ENCODE peak calls at places on chromosomes 3 and 15, in seven cellular contexts. Z is epithelial cell of esophagus, E is stomach, C is heart left ventricle, O is BJ, I is sigmoid colon, P is psoas muscle. M is an unnamed sample.

GRCh38 chr3:170909129-170909903 is 879 bp upstream of the EIF5A2 start:
- DNase-seq in Z (peak; percentile 97), E (no peak), C (peak; percentile 7), O (peak; percentile 74), I (peak; percentile 62), P (no peak), M (peak; percentile 92)

GRCh38 chr3:188197388-188197847 is 43.5 kb downstream of the LPP start:
- DNase-seq in Z (peak; percentile 36), E (no peak), C (peak; percentile 44), O (no peak), I (no peak), P (no peak), M (no peak)

GRCh38 chr3:17023006-17023664 is 138.4 kb downstream of the PLCL2 start:
- DNase-seq in Z (peak; percentile 41), E (no peak), C (no peak), O (no peak), I (no peak), P (no peak), M (no peak)

GRCh38 chr15:28915935-28916334 is 30.2 kb downstream of the APBA2 start:
- DNase-seq in Z (no peak), E (no peak), C (no peak), O (no peak), I (peak; percentile 58), P (no peak), M (no peak)

GRCh38 chr15:72758195-72758594 is 25.4 kb downstream of the ADPGK start:
- DNase-seq in Z (peak; percentile 76), E (no peak), C (peak; percentile 12), O (peak; percentile 65), I (no peak), P (no peak), M (peak; percentile 88)

GRCh38 chr3:21778715-21779114 is 27.7 kb upstream of the ZNF385D start:
- DNase-seq in Z (no peak), E (no peak), C (no peak), O (no peak), I (no peak), P (no peak), M (no peak)

GRCh38 chr3:62500556-62501294 is 127.4 kb upstream of the FEZF2 start:
- DNase-seq in Z (no peak), E (no peak), C (no peak), O (no peak), I (no peak), P (no peak), M (no peak)

GRCh38 chr3:58104155-58104554 is 95.9 kb downstream of the FLNB start:
- DNase-seq in Z (no peak), E (no peak), C (no peak), O (no peak), I (no peak), P (no peak), M (no peak)

GRCh38 chr15:65937476-65937875 is 68.2 kb downstream of the RAB11A start:
- DNase-seq in Z (no peak), E (peak; percentile 67), C (no peak), O (no peak), I (no peak), P (no peak), M (no peak)

GRCh38 chr3:42072583-42072924 is 18.6 kb upstream of the TRAK1 start:
- DNase-seq in Z (no peak), E (no peak), C (no peak), O (no peak), I (no peak), P (no peak), M (no peak)
- H3K4me3 ChIP-seq in Z (no peak overlapping the region), E (no peak overlapping the region), C (peak overlapping the region; percentile 27), O (no peak overlapping the region), I (no peak overlapping the region), P (peak overlapping the region; percentile 59), M (peak overlapping the region; percentile 6)

GRCh38 chr3:11050666-11051323 is 58.2 kb downstream of the SLC6A1 start:
- DNase-seq in Z (no peak), E (no peak), C (no peak), O (no peak), I (peak; percentile 28), P (no peak), M (no peak)

GRCh38 chr3:11047500-11047899 is 55.0 kb downstream of the SLC6A1 start:
- DNase-seq in Z (peak; percentile 69), E (no peak), C (no peak), O (no peak), I (peak; percentile 21), P (no peak), M (no peak)

GRCh38 chr3:11045536-11045935 is 53.0 kb downstream of the SLC6A1 start:
- DNase-seq in Z (no peak), E (no peak), C (no peak), O (no peak), I (peak; percentile 13), P (no peak), M (no peak)
- TF ChIP-seq CTCF in Z (no peak), E (no peak), C (no peak), O (no peak), I (no peak), P (no peak), M (no peak)

GRCh38 chr3:37993811-37994638 is 3.4 kb downstream of the VILL start:
- DNase-seq in Z (peak; percentile 52), E (peak; percentile 52), C (peak; percentile 84), O (no peak), I (peak; percentile 93), P (peak; percentile 88), M (no peak)

GRCh38 chr3:37992271-37993066 is 1.9 kb downstream of the VILL start:
- DNase-seq in Z (peak; percentile 74), E (peak; percentile 76), C (no peak), O (no peak), I (peak; percentile 54), P (no peak), M (no peak)

GRCh38 chr3:37995652-37996641 is 5.4 kb downstream of the VILL start:
- DNase-seq in Z (no peak), E (peak; percentile 22), C (no peak), O (no peak), I (peak; percentile 58), P (no peak), M (no peak)

GRCh38 chr3:37993067-37993809 is 2.7 kb downstream of the VILL start:
- DNase-seq in Z (no peak), E (peak; percentile 25), C (no peak), O (no peak), I (peak; percentile 9), P (no peak), M (no peak)

GRCh38 chr3:37994639-37994972 is 4.0 kb downstream of the VILL start:
- DNase-seq in Z (no peak), E (no peak), C (no peak), O (no peak), I (no peak), P (no peak), M (no peak)
- H3K4me3 ChIP-seq in Z (peak overlapping the region; percentile 41), E (peak overlapping the region; percentile 54), C (peak overlapping the region; percentile 57), O (peak overlapping the region; percentile 55), I (peak overlapping the region; percentile 51), P (peak overlapping the region; percentile 71), M (peak overlapping the region; percentile 85)

GRCh38 chr15:78325092-78325843 is 14.9 kb upstream of the CRABP1 start:
- DNase-seq in Z (peak; percentile 65), E (no peak), C (peak; percentile 24), O (no peak), I (no peak), P (no peak), M (no peak)
- TF ChIP-seq CTCF in Z (no peak), E (no peak), C (no peak), O (no peak), I (no peak), P (no peak), M (no peak)

GRCh38 chr15:74221399-74222230 is 14.5 kb upstream of the CCDC33 start:
- DNase-seq in Z (no peak), E (no peak), C (no peak), O (no peak), I (no peak), P (no peak), M (no peak)
- H3K4me3 ChIP-seq in Z (no peak overlapping the region), E (no peak overlapping the region), C (no peak overlapping the region), O (no peak overlapping the region), I (no peak overlapping the region), P (no peak overlapping the region), M (no peak overlapping the region)

DNA sequence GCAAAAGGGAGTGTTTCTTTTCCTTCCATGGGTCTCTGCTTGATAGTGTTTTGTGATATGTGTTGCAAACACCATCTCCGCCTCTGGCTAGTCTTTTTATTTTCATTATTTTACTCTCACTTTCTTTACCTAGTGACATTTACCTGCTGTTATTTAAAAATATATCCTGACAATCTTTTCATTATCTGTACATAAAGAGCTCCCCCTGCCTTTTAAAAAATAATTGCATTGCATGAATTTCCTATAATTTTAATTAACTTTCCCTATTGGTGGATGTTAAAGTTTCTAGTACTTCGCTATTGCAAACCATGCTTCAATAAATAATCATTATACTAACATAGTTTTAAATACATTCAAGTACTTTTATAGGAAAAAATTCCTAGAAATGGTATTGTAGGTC is 48.8 kb upstream of the GCNT3 start:
- DNase-seq in Z (no peak), E (no peak), C (no peak), O (no peak), I (no peak), P (no peak), M (no peak)
- TF ChIP-seq CTCF in Z (peak; percentile 6), E (no peak), C (no peak), O (peak; percentile 18), I (no peak), P (no peak), M (no peak)

GRCh38 chr3:50339485-50340196 is 995 bp downstream of the RASSF1 start:
- DNase-seq in Z (no peak), E (no peak), C (no peak), O (no peak), I (no peak), P (no peak), M (no peak)
- H3K4me3 ChIP-seq in Z (peak overlapping the region; percentile 59), E (peak overlapping the region; percentile 52), C (peak overlapping the region; percentile 60), O (peak overlapping the region; percentile 60), I (peak overlapping the region; percentile 34), P (peak overlapping the region; percentile 93), M (peak overlapping the region; percentile 61)

DNA sequence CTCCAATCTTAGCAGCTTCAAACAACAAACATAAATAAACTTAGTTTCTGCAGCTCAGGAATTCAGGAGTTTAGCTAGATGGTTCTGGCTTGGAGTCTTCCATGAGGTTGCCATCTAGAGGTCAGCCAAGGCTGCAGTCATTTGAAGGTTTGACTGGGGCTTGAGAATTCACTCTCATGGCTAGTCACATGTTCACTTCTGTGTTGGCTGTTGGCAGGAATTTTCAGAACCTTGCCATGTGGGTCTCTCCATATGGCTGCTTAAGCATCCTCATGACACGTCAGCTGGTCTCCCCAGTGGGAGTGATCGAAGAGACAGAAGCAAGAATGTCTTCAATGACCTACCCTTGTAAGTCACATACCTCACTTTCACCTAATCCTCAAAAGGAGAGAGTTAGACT is 269.2 kb upstream of the CNTN3 start:
- DNase-seq in Z (peak; percentile 15), E (no peak), C (no peak), O (no peak), I (no peak), P (no peak), M (peak; percentile 4)
- TF ChIP-seq CTCF in Z (peak; percentile 47), E (no peak), C (peak; percentile 17), O (peak; percentile 60), I (no peak), P (no peak), M (peak; percentile 57)

DNA sequence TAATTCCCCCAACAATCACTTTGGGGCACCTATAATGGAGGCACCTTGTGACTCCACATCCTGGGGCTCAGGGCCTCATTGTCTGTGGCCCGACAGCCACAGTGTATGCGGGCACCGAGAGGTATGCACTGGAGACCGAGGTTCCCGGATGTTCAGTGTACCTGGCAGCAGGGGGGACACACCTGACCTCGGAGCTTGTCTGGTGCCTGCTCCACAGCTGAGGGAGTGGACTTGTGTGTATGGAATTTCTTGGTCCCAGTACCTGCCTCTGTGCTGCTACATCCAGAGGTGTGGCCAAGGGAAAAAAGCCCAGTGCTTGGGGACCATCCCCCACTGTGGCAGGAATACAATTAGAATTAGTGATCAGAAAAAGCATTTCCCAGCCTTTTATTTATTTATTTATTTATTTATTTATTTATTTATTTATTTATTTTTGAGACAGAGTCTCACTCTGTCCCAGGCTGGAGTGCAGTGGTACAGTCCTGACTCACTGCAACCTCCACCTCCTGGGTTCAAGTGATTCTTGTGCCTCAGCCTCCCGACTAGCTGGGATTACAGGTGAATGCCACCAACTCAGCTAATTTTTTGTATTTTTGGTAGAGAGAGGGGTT is 8.8 kb upstream of the AEN start:
- DNase-seq in Z (no peak), E (no peak), C (no peak), O (no peak), I (no peak), P (no peak), M (no peak)
- H3K4me3 ChIP-seq in Z (no peak overlapping the region), E (no peak overlapping the region), C (no peak overlapping the region), O (no peak overlapping the region), I (no peak overlapping the region), P (no peak overlapping the region), M (no peak overlapping the region)

M was measured in AG09309.